ENCODE peak calls at places on chromosomes 6 and 20, in seven cellular contexts. G, S, T, C, J, R and F are unnamed samples.
A peak's percentile ranks its signal among the peaks of the same experiment; 100 is the strongest.

GRCh38 chr20:10639762-10640556 is 33.8 kb downstream of the JAG1 start:
- DNase-seq in G (no peak), S (no peak), T (no peak), C (peak; percentile 59), J (no peak), R (peak; percentile 54), F (no peak)

GRCh38 chr20:59743767-59744485 is 139.6 kb downstream of the PHACTR3 start:
- DNase-seq in G (no peak), S (no peak), T (peak; percentile 27), C (no peak), J (peak; percentile 14), R (no peak), F (no peak)

GRCh38 chr6:142985286-142985685 is 40.3 kb upstream of the HIVEP2 start:
- DNase-seq in G (no peak), S (no peak), T (no peak), C (no peak), J (no peak), R (no peak), F (no peak)

GRCh38 chr6:27096834-27097511 is 150.5 kb upstream of the PRSS16 start:
- DNase-seq in G (no peak), S (peak; percentile 90), T (peak; percentile 87), C (no peak), J (peak; percentile 63), R (peak; percentile 36), F (no peak)

GRCh38 chr6:112172540-112172939 is 81.8 kb downstream of the LAMA4 start:
- DNase-seq in G (no peak), S (peak; percentile 20), T (no peak), C (no peak), J (no peak), R (no peak), F (no peak)

GRCh38 chr6:26233608-26234420 is 131.2 kb upstream of the BTN3A2 start:
- DNase-seq in G (peak; percentile 62), S (peak; percentile 78), T (peak; percentile 74), C (no peak), J (peak; percentile 66), R (no peak), F (peak; percentile 73)

GRCh38 chr6:142756215-142756630 is 188.8 kb downstream of the HIVEP2 start:
- DNase-seq in G (no peak), S (no peak), T (peak; percentile 38), C (no peak), J (peak; percentile 81), R (peak; percentile 41), F (no peak)

GRCh38 chr6:137697267-137697938 is 169.7 kb upstream of the TNFAIP3 start:
- DNase-seq in G (no peak), S (no peak), T (peak; percentile 71), C (peak; percentile 20), J (peak; percentile 37), R (no peak), F (no peak)

GRCh38 chr20:44552950-44553908 is 29.1 kb upstream of the PKIG start:
- DNase-seq in G (no peak), S (no peak), T (peak; percentile 46), C (no peak), J (peak; percentile 82), R (no peak), F (no peak)

GRCh38 chr20:10466325-10466724 is 31.2 kb downstream of the SLX4IP start:
- DNase-seq in G (no peak), S (no peak), T (no peak), C (peak; percentile 82), J (no peak), R (no peak), F (no peak)

GRCh38 chr20:53126185-53126584 is 154.0 kb downstream of the TSHZ2 start:
- DNase-seq in G (no peak), S (no peak), T (no peak), C (no peak), J (no peak), R (no peak), F (no peak)

GRCh38 chr6:144215932-144216667 is 65.8 kb downstream of the STX11 start:
- DNase-seq in G (peak; percentile 86), S (peak; percentile 97), T (peak; percentile 96), C (peak; percentile 98), J (peak; percentile 96), R (peak; percentile 96), F (peak; percentile 96)

GRCh38 chr6:144215402-144215931 is 65.2 kb downstream of the STX11 start:
- DNase-seq in G (no peak), S (peak; percentile 76), T (no peak), C (no peak), J (peak; percentile 70), R (peak; percentile 42), F (no peak)

GRCh38 chr6:144217797-144218196 is 67.3 kb upstream of the UTRN start:
- DNase-seq in G (no peak), S (no peak), T (no peak), C (no peak), J (no peak), R (no peak), F (no peak)

GRCh38 chr6:144216668-144217218 is 66.4 kb downstream of the STX11 start:
- DNase-seq in G (no peak), S (peak; percentile 93), T (no peak), C (no peak), J (no peak), R (no peak), F (no peak)

DNA sequence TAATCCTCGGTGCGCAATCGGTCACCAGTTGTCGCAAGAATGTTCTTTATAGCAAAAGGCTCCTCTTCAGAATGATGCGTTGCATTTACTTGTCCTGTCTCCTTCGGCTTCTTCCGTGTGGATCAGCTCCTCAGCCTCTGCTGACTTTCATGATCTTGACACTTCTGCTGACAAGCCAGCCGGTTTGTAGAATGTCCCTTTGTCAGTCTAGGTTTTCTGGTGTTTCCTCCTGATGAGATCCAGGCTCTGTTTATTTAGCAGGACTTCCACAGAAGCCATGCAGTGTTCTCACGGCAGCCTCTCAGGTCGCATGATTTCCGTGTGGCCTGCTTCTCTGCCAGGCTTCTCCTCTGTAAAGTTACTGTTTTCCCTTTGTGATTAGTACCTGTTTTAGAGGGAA is 66.9 kb downstream of the STX11 start:
- DNase-seq in G (no peak), S (no peak), T (no peak), C (no peak), J (peak; percentile 52), R (no peak), F (no peak)
- H3K27ac ChIP-seq in G (no peak overlapping the region), S (peak overlapping the region; percentile 95), T (no peak overlapping the region), C (no peak overlapping the region), J (peak overlapping the region; percentile 94), R (peak overlapping the region; percentile 96), F (peak overlapping the region; percentile 85)

DNA sequence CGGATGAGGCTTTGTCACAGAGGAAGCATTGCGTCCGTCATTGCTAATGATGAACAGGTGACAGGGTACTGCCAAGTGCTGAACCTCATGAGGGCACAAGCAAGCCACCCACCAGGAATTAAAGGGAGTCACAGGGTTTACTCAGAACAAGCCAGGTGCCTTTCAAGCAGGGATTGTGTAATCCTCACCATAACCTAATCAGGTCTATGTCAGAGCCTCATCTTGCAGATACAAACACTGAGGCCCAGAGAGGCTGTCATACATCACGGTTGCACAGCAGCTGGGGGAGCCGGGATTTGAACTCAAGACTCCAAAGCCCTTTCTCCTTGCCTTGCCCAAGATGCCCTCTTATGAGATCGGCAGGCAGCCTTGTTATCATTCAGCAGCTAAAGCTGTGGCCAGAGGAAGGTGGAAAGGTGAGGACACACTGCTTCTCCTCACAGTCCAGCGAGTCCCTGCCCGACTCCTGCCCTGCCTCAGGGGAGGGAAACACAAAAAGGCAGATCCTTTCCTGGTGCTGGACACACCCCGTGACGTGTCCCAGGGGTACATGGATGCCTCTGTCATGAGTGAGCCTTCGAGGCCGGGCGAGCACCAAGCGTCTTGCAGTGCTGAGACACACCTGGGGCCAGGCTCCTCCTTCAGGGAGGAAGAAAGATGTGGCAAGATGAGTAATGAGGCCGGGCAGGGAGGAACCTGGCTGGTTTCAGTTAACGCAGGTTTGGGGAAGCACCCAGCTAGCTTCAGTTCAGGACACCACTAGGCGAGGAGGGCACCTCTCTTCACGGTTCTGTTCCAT is 214.9 kb downstream of the LY86 start:
- DNase-seq in G (no peak), S (no peak), T (peak; percentile 18), C (no peak), J (no peak), R (no peak), F (peak; percentile 86)
- H3K27ac ChIP-seq in G (no peak overlapping the region), S (no peak overlapping the region), T (no peak overlapping the region), C (no peak overlapping the region), J (no peak overlapping the region), R (no peak overlapping the region), F (peak overlapping the region; percentile 75)

GRCh38 chr20:4720121-4720976 is 1.4 kb upstream of the PRND start:
- DNase-seq in G (peak; percentile 64), S (peak; percentile 87), T (peak; percentile 68), C (peak; percentile 78), J (peak; percentile 94), R (peak; percentile 84), F (peak; percentile 78)
- H3K27ac ChIP-seq in G (no peak overlapping the region), S (peak overlapping the region; percentile 72), T (no peak overlapping the region), C (peak overlapping the region; percentile 48), J (peak overlapping the region; percentile 91), R (peak overlapping the region; percentile 59), F (peak overlapping the region; percentile 83)

GRCh38 chr20:47137231-47137865 is 219.2 kb downstream of the ZMYND8 start:
- DNase-seq in G (no peak), S (no peak), T (no peak), C (no peak), J (peak; percentile 50), R (no peak), F (no peak)
- H3K27ac ChIP-seq in G (no peak overlapping the region), S (no peak overlapping the region), T (peak overlapping the region; percentile 58), C (no peak overlapping the region), J (no peak overlapping the region), R (no peak overlapping the region), F (no peak overlapping the region)

DNA sequence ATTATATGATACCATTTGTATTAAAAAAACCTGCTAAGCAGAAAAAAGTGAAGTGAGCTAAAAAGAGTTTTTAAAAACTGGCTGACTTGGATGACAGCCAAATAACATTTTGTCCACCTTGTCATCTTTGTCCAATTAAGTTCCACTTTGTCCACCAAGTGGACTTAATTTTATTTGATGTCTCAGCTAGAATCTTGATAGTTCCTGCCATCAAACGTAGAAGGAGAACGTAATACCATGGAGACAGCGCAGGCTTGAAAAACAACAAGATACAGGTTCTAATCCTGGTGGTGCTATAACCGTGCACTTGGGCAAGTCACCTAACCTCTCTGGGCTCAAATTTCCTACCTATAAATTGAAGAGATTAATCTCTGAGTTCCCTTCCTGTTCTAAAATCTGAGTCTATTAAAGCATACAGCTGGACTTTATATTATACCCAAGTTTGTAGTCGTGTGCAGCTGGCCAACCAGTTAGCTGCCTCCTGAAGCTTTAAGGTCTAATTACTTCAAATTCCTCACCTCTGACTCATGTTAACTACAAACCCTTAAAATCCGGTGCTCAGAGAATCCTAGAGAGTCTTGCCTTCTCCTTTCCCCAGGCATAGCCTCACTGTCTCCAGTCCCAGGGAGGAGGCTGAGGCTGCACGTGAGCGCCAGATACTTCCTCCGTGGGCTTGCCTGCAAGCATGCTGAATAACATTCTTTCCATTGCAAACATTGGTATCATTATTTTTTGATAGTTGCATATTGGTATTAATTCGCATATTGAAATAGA is 16.8 kb downstream of the TMEM244 start:
- DNase-seq in G (no peak), S (no peak), T (no peak), C (peak; percentile 17), J (peak; percentile 72), R (no peak), F (no peak)
- H3K27ac ChIP-seq in G (no peak overlapping the region), S (no peak overlapping the region), T (no peak overlapping the region), C (no peak overlapping the region), J (no peak overlapping the region), R (no peak overlapping the region), F (no peak overlapping the region)

DNA sequence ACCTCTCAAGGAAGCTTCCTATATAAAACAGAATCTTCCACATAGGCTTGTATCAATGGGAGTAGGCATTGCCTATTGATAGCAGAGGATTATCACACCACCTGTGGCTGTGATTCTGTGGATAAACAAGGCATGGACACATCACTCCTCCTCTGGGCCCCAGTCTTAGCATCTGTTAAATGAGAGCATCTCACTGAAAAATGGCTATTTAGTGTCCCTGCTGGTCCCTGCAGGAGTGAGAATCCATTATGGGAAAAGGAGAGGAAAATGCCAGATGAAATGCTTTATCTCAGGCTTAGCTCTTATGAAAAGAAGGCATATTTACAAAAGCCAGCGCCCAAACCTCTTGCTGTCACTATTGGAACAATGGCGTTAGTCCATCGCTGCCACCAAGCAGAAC is 658.5 kb upstream of the CHD6 start:
- DNase-seq in G (no peak), S (no peak), T (no peak), C (no peak), J (no peak), R (no peak), F (no peak)
- H3K27ac ChIP-seq in G (no peak overlapping the region), S (no peak overlapping the region), T (no peak overlapping the region), C (peak overlapping the region; percentile 0), J (no peak overlapping the region), R (no peak overlapping the region), F (no peak overlapping the region)